ENCODE peak calls at places on chromosome 2, in five cellular contexts. O, N, Z, S and X are unnamed samples.

GRCh38 chr2:203427061-203427460 is 98.9 kb downstream of the ABI2 start:
- DNase-seq in O (no peak), N (no peak), Z (no peak), S (peak; percentile 80), X (no peak)

GRCh38 chr2:71940695-71941094 is 207.0 kb downstream of the CYP26B1 start:
- DNase-seq in O (peak; percentile 50), N (no peak), Z (no peak), S (peak; percentile 57), X (no peak)

GRCh38 chr2:80489718-80490117 is 185.2 kb upstream of the LRRTM1 start:
- DNase-seq in O (no peak), N (no peak), Z (no peak), S (peak; percentile 28), X (peak; percentile 3)

GRCh38 chr2:31138037-31138962 is at the start of gene GALNT14:
- DNase-seq in O (peak; percentile 65), N (no peak), Z (no peak), S (no peak), X (no peak)

GRCh38 chr2:182784058-182784706 is 68.1 kb downstream of the DNAJC10 start:
- DNase-seq in O (no peak), N (no peak), Z (no peak), S (no peak), X (no peak)

GRCh38 chr2:47271054-47272000 is 116.2 kb upstream of the STPG4 start:
- DNase-seq in O (no peak), N (no peak), Z (no peak), S (no peak), X (no peak)

GRCh38 chr2:1169291-1169949 is 218.8 kb downstream of the SNTG2 start:
- DNase-seq in O (no peak), N (no peak), Z (no peak), S (no peak), X (no peak)

GRCh38 chr2:48328972-48329723 is 200.8 kb upstream of the STON1 start:
- DNase-seq in O (no peak), N (no peak), Z (no peak), S (no peak), X (no peak)